ENCODE peak calls at places on chromosomes 7 and 10, in eight cellular contexts. S is NCI-H1694; H is HuH-7; W is KBM-7; K is activated T-helper 1 cell treated with anti-CD3 and anti-CD28 coated beads, Interleukin-12 subunit alpha, Interleukin-12 subunit beta, Interleukin-2, Interleukin-4 antibody, amounts not matched to agents 30 ng/mL and 10 ng/mL and 1 ng/mL, durations not matched to agents 14 hours and 24 hours and 36 hours; Q is NCI-H510A treated with DMSO at 0.1 percent for 48 hours; U is aorta; Z is SK-N-SH. R is an unnamed sample.

GRCh38 chr10:118003146-118003545 is 43.6 kb downstream of the RAB11FIP2 start:
- DNase-seq in S (no peak), H (no peak), W (no peak), K (no peak), Q (no peak), U (no peak), Z (no peak), R (no peak)

GRCh38 chr7:101269664-101270063 is 24.8 kb upstream of the FIS1 start:
- DNase-seq in S (no peak), H (no peak), W (no peak), K (no peak), Q (no peak), U (no peak), Z (no peak), R (no peak)

GRCh38 chr7:43199761-43200160 is 87.3 kb downstream of the HECW1 start:
- DNase-seq in S (no peak), H (no peak), W (no peak), K (no peak), Q (no peak), U (no peak), Z (no peak), R (no peak)

GRCh38 chr7:47329320-47329926 is 252.5 kb downstream of the TNS3 start:
- DNase-seq in S (no peak), H (no peak), W (no peak), K (no peak), Q (no peak), U (peak; percentile 68), Z (no peak), R (peak; percentile 57)

GRCh38 chr7:99562832-99563231 is 4.4 kb downstream of the ZNF655 start:
- DNase-seq in S (no peak), H (peak; percentile 26), W (no peak), K (no peak), Q (no peak), U (no peak), Z (no peak), R (no peak)

GRCh38 chr10:9757176-9757575 is 1260.5 kb upstream of the CELF2 start:
- DNase-seq in S (no peak), H (no peak), W (no peak), K (no peak), Q (no peak), U (no peak), Z (no peak), R (no peak)

GRCh38 chr7:12199363-12199762 is 11.7 kb upstream of the TMEM106B start:
- DNase-seq in S (no peak), H (peak; percentile 32), W (no peak), K (no peak), Q (no peak), U (no peak), Z (no peak), R (no peak)

GRCh38 chr7:21028186-21028989 is 241.7 kb upstream of the SP8 start:
- DNase-seq in S (no peak), H (no peak), W (no peak), K (no peak), Q (peak; percentile 64), U (no peak), Z (no peak), R (no peak)

GRCh38 chr7:98810166-98810802 is 59.5 kb downstream of the TMEM130 start:
- DNase-seq in S (peak; percentile 98), H (no peak), W (no peak), K (no peak), Q (no peak), U (peak; percentile 79), Z (peak; percentile 77), R (no peak)

GRCh38 chr10:68562666-68563522 is 2.8 kb downstream of the TET1 start:
- DNase-seq in S (no peak), H (no peak), W (peak; percentile 47), K (no peak), Q (peak; percentile 41), U (no peak), Z (peak; percentile 49), R (no peak)

GRCh38 chr10:35765039-35765662 is 123.1 kb upstream of the FZD8 start:
- DNase-seq in S (no peak), H (no peak), W (no peak), K (no peak), Q (no peak), U (no peak), Z (no peak), R (peak; percentile 61)

GRCh38 chr7:129859188-129859587 is 93.6 kb downstream of the UBE2H start:
- DNase-seq in S (no peak), H (no peak), W (peak; percentile 81), K (no peak), Q (no peak), U (no peak), Z (no peak), R (no peak)

GRCh38 chr10:103716206-103717160 is 138.9 kb downstream of the SH3PXD2A start:
- DNase-seq in S (no peak), H (no peak), W (no peak), K (no peak), Q (no peak), U (no peak), Z (no peak), R (no peak)

GRCh38 chr7:75885011-75885410 is 6.2 kb downstream of the RHBDD2 start:
- DNase-seq in S (peak; percentile 78), H (no peak), W (no peak), K (no peak), Q (no peak), U (no peak), Z (no peak), R (no peak)

GRCh38 chr10:987635-987905 is 664 bp upstream of the GTPBP4 start:
- DNase-seq in S (peak; percentile 7), H (no peak), W (peak; percentile 18), K (no peak), Q (no peak), U (no peak), Z (no peak), R (no peak)

GRCh38 chr10:73509695-73510094 is 13.9 kb upstream of the PPP3CB start:
- DNase-seq in S (no peak), H (no peak), W (no peak), K (no peak), Q (no peak), U (no peak), Z (no peak), R (no peak)

GRCh38 chr7:55028011-55028410 is 9.2 kb downstream of the EGFR start:
- DNase-seq in S (no peak), H (no peak), W (no peak), K (no peak), Q (no peak), U (no peak), Z (no peak), R (no peak)

GRCh38 chr10:122117475-122117874 is 128.5 kb downstream of the TACC2 start:
- DNase-seq in S (no peak), H (no peak), W (no peak), K (no peak), Q (no peak), U (no peak), Z (no peak), R (no peak)

GRCh38 chr7:92633211-92633906 is 43.2 kb upstream of the FAM133B start:
- DNase-seq in S (no peak), H (no peak), W (peak; percentile 88), K (peak; percentile 48), Q (no peak), U (no peak), Z (no peak), R (no peak)

GRCh38 chr10:71820966-71821365 is 30.1 kb downstream of the PSAP start:
- DNase-seq in S (no peak), H (no peak), W (no peak), K (no peak), Q (no peak), U (peak; percentile 60), Z (no peak), R (no peak)

GRCh38 chr7:9498303-9498702 is 1064.9 kb downstream of the NXPH1 start:
- DNase-seq in S (no peak), H (no peak), W (peak; percentile 4), K (no peak), Q (no peak), U (no peak), Z (no peak), R (no peak)

GRCh38 chr10:108496131-108496530 is 1331.6 kb upstream of the SORCS1 start:
- DNase-seq in S (no peak), H (no peak), W (no peak), K (no peak), Q (no peak), U (no peak), Z (no peak), R (no peak)

GRCh38 chr10:58638406-58638805 is 125.7 kb downstream of the BICC1 start:
- DNase-seq in S (no peak), H (no peak), W (no peak), K (no peak), Q (no peak), U (no peak), Z (no peak), R (no peak)

GRCh38 chr10:13056461-13057077 is 43.4 kb upstream of the OPTN start:
- DNase-seq in S (no peak), H (peak; percentile 39), W (no peak), K (no peak), Q (peak; percentile 22), U (no peak), Z (peak; percentile 64), R (no peak)

GRCh38 chr10:72309290-72310240 is 35.8 kb downstream of the DDIT4 start:
- DNase-seq in S (peak; percentile 63), H (no peak), W (no peak), K (no peak), Q (no peak), U (no peak), Z (no peak), R (no peak)

GRCh38 chr7:55140221-55140980 is 121.6 kb downstream of the EGFR start:
- DNase-seq in S (no peak), H (peak; percentile 80), W (no peak), K (no peak), Q (peak; percentile 36), U (no peak), Z (no peak), R (peak; percentile 60)

GRCh38 chr7:157525501-157525915 is 188.7 kb downstream of the DNAJB6 start:
- DNase-seq in S (no peak), H (no peak), W (no peak), K (no peak), Q (no peak), U (no peak), Z (no peak), R (no peak)

GRCh38 chr10:85916999-85917573 is 449.5 kb downstream of the GRID1 start:
- DNase-seq in S (peak; percentile 81), H (no peak), W (no peak), K (no peak), Q (peak; percentile 82), U (no peak), Z (peak; percentile 36), R (no peak)